ENCODE peak calls at places on chromosome 7, in eight cellular contexts. Z is GM03348; N is ELR; L is activated CD4-positive, CD25-positive, alpha-beta regulatory T cell; W is hypothalamus; R is HTR-8/SVneo; K is left kidney; Q is mesendoderm. P is an unnamed sample.

GRCh38 chr7:26441640-26442277 is 150.1 kb downstream of the SNX10 start:
- DNase-seq in K (no peak), R (no peak), W (no peak), N (no peak), Q (peak), L (no peak), Z (no peak), P (no peak)

GRCh38 chr7:147413243-147413642 is 1177.3 kb upstream of the C7orf33 start:
- DNase-seq in Q (no peak), Z (no peak), W (no peak), R (no peak), N (no peak), L (no peak), K (peak), P (no peak)

GRCh38 chr7:30734497-30734896 is 17.4 kb upstream of the INMT start:
- DNase-seq in Q (no peak), R (no peak), L (no peak), N (no peak), W (no peak), K (no peak), Z (no peak), P (no peak)

GRCh38 chr7:143892527-143893300 is 9.3 kb downstream of the TCAF1 start:
- DNase-seq in N (peak), W (no peak), K (no peak), Z (no peak), R (no peak), Q (peak), L (no peak), P (no peak)

GRCh38 chr7:15783971-15784693 is 97.6 kb upstream of the MEOX2 start:
- DNase-seq in R (no peak), L (no peak), N (no peak), Q (peak), W (no peak), Z (no peak), K (peak), P (no peak)

GRCh38 chr7:69597278-69598076 is 798 bp upstream of the AUTS2 start:
- DNase-seq in Q (peak), L (no peak), N (no peak), W (peak), K (peak), Z (peak), R (no peak), P (no peak)

GRCh38 chr7:143299840-143300239 is 11.7 kb downstream of the CASP2 start:
- DNase-seq in Q (peak), R (peak), N (peak), L (peak), K (peak), Z (no peak), W (no peak), P (no peak)

GRCh38 chr7:70171369-70171768 is 573.1 kb downstream of the AUTS2 start:
- DNase-seq in Z (no peak), Q (no peak), K (no peak), L (no peak), N (no peak), R (no peak), W (no peak), P (no peak)

GRCh38 chr7:7761340-7761973 is 43.0 kb upstream of the RPA3 start:
- DNase-seq in W (no peak), Q (no peak), Z (peak), N (peak), L (no peak), R (peak), K (no peak), P (no peak)

GRCh38 chr7:84009051-84009450 is 185.5 kb downstream of the SEMA3A start:
- DNase-seq in Z (peak), Q (no peak), N (peak), R (no peak), L (no peak), K (no peak), W (no peak), P (no peak)

GRCh38 chr7:71238541-71238940 is 106.6 kb downstream of the GALNT17 start:
- DNase-seq in W (no peak), R (no peak), K (no peak), N (no peak), L (no peak), Z (no peak), Q (no peak), P (no peak)

GRCh38 chr7:55348502-55348901 is 16.6 kb upstream of the LANCL2 start:
- DNase-seq in Q (no peak), R (peak), W (no peak), L (no peak), K (no peak), N (peak), Z (peak), P (no peak)

GRCh38 chr7:43430412-43430811 is 152.5 kb upstream of the STK17A start:
- DNase-seq in K (no peak), W (no peak), Z (no peak), N (no peak), L (no peak), Q (no peak), R (no peak), P (no peak)

GRCh38 chr7:149764481-149765398 is 8.6 kb downstream of the ZNF467 start:
- DNase-seq in Z (no peak), N (no peak), K (peak), L (no peak), R (no peak), Q (peak), W (no peak), P (no peak)

GRCh38 chr7:116782177-116782711 is 80.1 kb upstream of the CAPZA2 start:
- DNase-seq in Z (peak), K (no peak), Q (peak), W (no peak), R (no peak), N (no peak), L (no peak), P (no peak)

GRCh38 chr7:153381275-153382119 is 621.9 kb downstream of the ACTR3B start:
- DNase-seq in N (no peak), K (peak), R (no peak), L (no peak), W (no peak), Z (no peak), Q (peak), P (peak)

GRCh38 chr7:156480671-156481070 is 159.9 kb upstream of the RNF32 start:
- DNase-seq in Z (no peak), K (no peak), W (no peak), L (no peak), Q (no peak), R (no peak), N (no peak), P (no peak)

GRCh38 chr7:46715579-46715978 is 794.5 kb upstream of the IGFBP3 start:
- DNase-seq in Q (no peak), N (no peak), Z (no peak), W (no peak), K (no peak), R (no peak), L (no peak), P (no peak)

GRCh38 chr7:157825325-157825724 is 488.5 kb downstream of the DNAJB6 start:
- DNase-seq in K (no peak), Q (no peak), Z (no peak), N (no peak), L (no peak), W (no peak), R (no peak), P (no peak)

GRCh38 chr7:57529931-57530330 is 80.0 kb downstream of the ZNF716 start:
- DNase-seq in Z (no peak), K (no peak), L (no peak), N (no peak), R (no peak), W (no peak), Q (no peak), P (no peak)

GRCh38 chr7:70556761-70557160 is 575.2 kb upstream of the GALNT17 start:
- DNase-seq in L (no peak), Z (no peak), N (no peak), Q (no peak), W (no peak), R (no peak), K (no peak), P (no peak)

GRCh38 chr7:15457959-15458955 is 103.6 kb downstream of the AGMO start:
- DNase-seq in N (no peak), R (no peak), W (no peak), L (no peak), Q (no peak), K (no peak), Z (peak), P (no peak)

GRCh38 chr7:153682628-153683027 is 369.6 kb upstream of the DPP6 start:
- DNase-seq in R (no peak), N (no peak), Z (no peak), Q (peak), W (no peak), L (no peak), K (peak), P (no peak)

GRCh38 chr7:134996097-134996550 is 9.8 kb downstream of the AGBL3 start:
- DNase-seq in K (peak), N (no peak), L (no peak), Z (no peak), R (no peak), Q (no peak), W (no peak), P (no peak)

GRCh38 chr7:40331915-40332314 is 197.1 kb downstream of the SUGCT start:
- DNase-seq in Q (no peak), Z (peak), K (no peak), L (no peak), R (no peak), N (no peak), W (no peak), P (no peak)

GRCh38 chr7:35015346-35015859 is 21.9 kb downstream of the DPY19L1 start:
- DNase-seq in Q (peak), N (no peak), R (no peak), K (no peak), Z (no peak), L (no peak), W (no peak), P (no peak)

GRCh38 chr7:2566890-2567662 is 8.3 kb downstream of the IQCE start:
- DNase-seq in R (no peak), Q (no peak), N (no peak), K (peak), W (no peak), L (no peak), Z (no peak), P (no peak)

GRCh38 chr7:155991470-155991869 is 179.2 kb upstream of the SHH start:
- DNase-seq in N (no peak), Q (no peak), Z (no peak), K (no peak), L (no peak), W (no peak), R (no peak), P (no peak)

GRCh38 chr7:134780166-134780853 is 876 bp downstream of the CALD1 start:
- DNase-seq in Z (peak), L (no peak), Q (no peak), K (no peak), W (no peak), R (no peak), N (peak), P (no peak)

GRCh38 chr7:8702807-8703206 is 269.4 kb downstream of the NXPH1 start:
- DNase-seq in K (no peak), N (no peak), L (no peak), W (no peak), R (no peak), Z (no peak), Q (peak), P (no peak)

GRCh38 chr7:87310790-87311419 is 34.6 kb upstream of the CROT start:
- DNase-seq in N (peak), L (no peak), K (no peak), R (no peak), Q (no peak), W (no peak), Z (peak), P (no peak)

GRCh38 chr7:51458693-51459092 is 142.1 kb upstream of the COBL start:
- DNase-seq in R (no peak), K (no peak), N (no peak), Q (no peak), W (no peak), Z (no peak), L (no peak), P (no peak)

GRCh38 chr7:26686448-26686981 is 177.9 kb downstream of the SKAP2 start:
- DNase-seq in Q (peak), W (no peak), Z (peak), L (no peak), R (peak), K (peak), N (peak), P (no peak)

GRCh38 chr7:69912846-69913245 is 314.6 kb downstream of the AUTS2 start:
- DNase-seq in W (no peak), K (no peak), L (no peak), Q (no peak), Z (peak), N (no peak), R (no peak), P (no peak)

GRCh38 chr7:68152205-68152604 is 1155.6 kb downstream of the TYW1 start:
- DNase-seq in R (no peak), Z (no peak), L (no peak), W (no peak), N (no peak), K (no peak), Q (peak), P (no peak)

GRCh38 chr7:7221602-7222038 is 39.3 kb downstream of the C1GALT1 start:
- DNase-seq in N (peak), Z (peak), R (peak), L (no peak), Q (peak), W (no peak), K (no peak), P (no peak)

GRCh38 chr7:139825666-139826290 is 3.3 kb upstream of the TBXAS1 start:
- DNase-seq in R (peak), K (no peak), W (no peak), L (no peak), Z (peak), Q (no peak), N (peak), P (no peak)

GRCh38 chr7:48087349-48087748 is 1.7 kb upstream of the UPP1 start:
- DNase-seq in K (no peak), W (no peak), L (no peak), Z (no peak), N (peak), R (no peak), Q (peak), P (no peak)

GRCh38 chr7:128008141-128008540 is 23.1 kb downstream of the LRRC4 start:
- DNase-seq in L (no peak), R (no peak), Q (no peak), Z (no peak), K (no peak), W (no peak), N (no peak), P (no peak)

P was measured in GM12891.